ENCODE peak calls at places on chromosome 17, in six cellular contexts. Y, R, E, T, X and C are unnamed samples.

GRCh38 chr17:40097931-40098845 is 2.2 kb downstream of the NR1D1 start:
- DNase-seq in R (no peak), T (no peak), X (no peak), Y (peak; percentile 93), E (peak; percentile 27), C (peak; percentile 82)

GRCh38 chr17:75031972-75032895 is 14.5 kb downstream of the ATP5PD start:
- DNase-seq in E (peak; percentile 43), Y (peak; percentile 54), X (peak; percentile 59), R (peak; percentile 86), T (no peak), C (peak; percentile 32)

GRCh38 chr17:65039349-65039988 is 17.1 kb downstream of the GNA13 start:
- DNase-seq in X (no peak), T (peak; percentile 68), E (no peak), Y (no peak), R (no peak), C (no peak)

GRCh38 chr17:33016920-33017319 is 25.3 kb downstream of the SPACA3 start:
- DNase-seq in R (no peak), E (no peak), Y (no peak), T (no peak), X (no peak), C (no peak)

GRCh38 chr17:40075216-40076100 is 12.7 kb downstream of the THRA start:
- DNase-seq in R (peak; percentile 75), Y (peak; percentile 71), E (peak; percentile 63), T (no peak), X (peak; percentile 71), C (peak; percentile 89)

GRCh38 chr17:62621223-62621622 is 6.2 kb upstream of the MRC2 start:
- DNase-seq in T (no peak), Y (no peak), X (no peak), R (no peak), E (no peak), C (no peak)

GRCh38 chr17:68682913-68683312 is 81.7 kb upstream of the FAM20A start:
- DNase-seq in X (no peak), Y (no peak), T (no peak), E (no peak), R (no peak), C (no peak)

GRCh38 chr17:27552467-27552779 is 78.6 kb upstream of the LGALS9 start:
- DNase-seq in T (no peak), X (no peak), R (peak; percentile 91), E (peak; percentile 49), Y (peak; percentile 45), C (peak; percentile 73)

GRCh38 chr17:76013377-76013932 is 12.8 kb downstream of the CDK3 start:
- DNase-seq in Y (no peak), E (no peak), R (no peak), X (no peak), T (no peak), C (no peak)

GRCh38 chr17:65530985-65531507 is 30.4 kb downstream of the AXIN2 start:
- DNase-seq in R (no peak), E (no peak), X (no peak), T (no peak), Y (no peak), C (no peak)

GRCh38 chr17:68057531-68057952 is 22.0 kb downstream of the KPNA2 start:
- DNase-seq in X (no peak), E (peak; percentile 53), T (no peak), R (peak; percentile 66), Y (no peak), C (peak; percentile 54)

GRCh38 chr17:35510031-35510430 is 27.4 kb downstream of the SLFN12L start:
- DNase-seq in T (no peak), X (no peak), R (no peak), E (no peak), Y (no peak), C (no peak)

GRCh38 chr17:66678061-66678460 is 156.9 kb upstream of the CACNG5 start:
- DNase-seq in R (no peak), X (no peak), Y (no peak), E (no peak), T (no peak), C (no peak)

GRCh38 chr17:72407336-72408121 is 286.7 kb downstream of the SOX9 start:
- DNase-seq in E (peak; percentile 50), Y (no peak), T (no peak), X (no peak), R (peak; percentile 93), C (peak; percentile 82)

GRCh38 chr17:16294560-16294959 is 58.7 kb downstream of the CENPV start:
- DNase-seq in R (peak; percentile 51), T (no peak), E (no peak), X (no peak), Y (peak; percentile 27), C (no peak)

GRCh38 chr17:35799942-35800341 is 4.5 kb upstream of the MMP28 start:
- DNase-seq in T (no peak), R (peak; percentile 50), Y (no peak), X (no peak), E (peak; percentile 74), C (no peak)

GRCh38 chr17:73455050-73455687 is 143.4 kb upstream of the CDC42EP4 start:
- DNase-seq in T (no peak), R (no peak), X (no peak), Y (no peak), E (no peak), C (no peak)

GRCh38 chr17:67488161-67488560 is 111.1 kb downstream of the PITPNC1 start:
- DNase-seq in R (no peak), E (no peak), X (no peak), Y (no peak), T (no peak), C (no peak)

GRCh38 chr17:56699186-56699895 is 105.8 kb downstream of the NOG start:
- DNase-seq in X (no peak), T (no peak), Y (no peak), E (peak; percentile 56), R (peak; percentile 97), C (no peak)

GRCh38 chr17:60442271-60443201 is 20.2 kb downstream of the CHCT1 start:
- DNase-seq in R (no peak), T (no peak), X (no peak), Y (peak; percentile 83), E (no peak), C (no peak)

GRCh38 chr17:62617894-62618472 is 9.5 kb upstream of the MRC2 start:
- DNase-seq in E (no peak), Y (peak; percentile 73), X (no peak), T (no peak), R (no peak), C (peak; percentile 12)

GRCh38 chr17:13727441-13728171 is 125.9 kb upstream of the HS3ST3A1 start:
- DNase-seq in T (no peak), E (no peak), R (no peak), Y (no peak), X (no peak), C (peak; percentile 67)

GRCh38 chr17:39617446-39618251 is 9.1 kb upstream of the PPP1R1B start:
- DNase-seq in X (peak; percentile 44), T (no peak), E (peak; percentile 47), Y (no peak), R (peak; percentile 79), C (peak; percentile 80)

GRCh38 chr17:63826468-63827001 is 696 bp upstream of the PSMC5 start:
- DNase-seq in Y (no peak), E (no peak), T (no peak), R (no peak), X (no peak), C (no peak)

GRCh38 chr17:80887639-80888175 is 103.9 kb upstream of the CHMP6 start:
- DNase-seq in T (no peak), E (no peak), Y (no peak), X (no peak), R (no peak), C (no peak)

GRCh38 chr17:33330877-33331276 is 37.8 kb upstream of the ASIC2 start:
- DNase-seq in T (no peak), Y (no peak), R (peak; percentile 9), X (no peak), E (no peak), C (no peak)

GRCh38 chr17:40281663-40282062 is 6.0 kb upstream of the CDC6 start:
- DNase-seq in X (no peak), R (no peak), E (no peak), Y (no peak), T (no peak), C (no peak)

GRCh38 chr17:76539631-76540271 is at the start of gene PRCD:
- DNase-seq in E (no peak), R (peak; percentile 43), T (no peak), X (no peak), Y (no peak), C (no peak)

GRCh38 chr17:81148571-81148970 is 16.7 kb upstream of the PVALEF start:
- DNase-seq in E (no peak), X (no peak), Y (no peak), R (no peak), T (no peak), C (no peak)

GRCh38 chr17:8382880-8383142 is 182 bp downstream of the RPL26 start:
- DNase-seq in R (no peak), E (no peak), T (no peak), X (no peak), Y (no peak), C (no peak)
- H3K4me3 ChIP-seq in R (peak overlapping the region; percentile 97), E (peak overlapping the region; percentile 99), T (peak overlapping the region; percentile 84), X (peak overlapping the region; percentile 53), Y (peak overlapping the region; percentile 90), C (peak overlapping the region; percentile 99)

GRCh38 chr17:49646391-49647255 is 31.3 kb downstream of the SPOP start:
- DNase-seq in R (peak; percentile 27), T (peak; percentile 45), X (no peak), Y (peak; percentile 23), E (peak; percentile 38), C (no peak)
- TF ChIP-seq POLR2A in R (no peak), T (no peak), X (no peak), Y (no peak), E (no peak), C (no peak)

DNA sequence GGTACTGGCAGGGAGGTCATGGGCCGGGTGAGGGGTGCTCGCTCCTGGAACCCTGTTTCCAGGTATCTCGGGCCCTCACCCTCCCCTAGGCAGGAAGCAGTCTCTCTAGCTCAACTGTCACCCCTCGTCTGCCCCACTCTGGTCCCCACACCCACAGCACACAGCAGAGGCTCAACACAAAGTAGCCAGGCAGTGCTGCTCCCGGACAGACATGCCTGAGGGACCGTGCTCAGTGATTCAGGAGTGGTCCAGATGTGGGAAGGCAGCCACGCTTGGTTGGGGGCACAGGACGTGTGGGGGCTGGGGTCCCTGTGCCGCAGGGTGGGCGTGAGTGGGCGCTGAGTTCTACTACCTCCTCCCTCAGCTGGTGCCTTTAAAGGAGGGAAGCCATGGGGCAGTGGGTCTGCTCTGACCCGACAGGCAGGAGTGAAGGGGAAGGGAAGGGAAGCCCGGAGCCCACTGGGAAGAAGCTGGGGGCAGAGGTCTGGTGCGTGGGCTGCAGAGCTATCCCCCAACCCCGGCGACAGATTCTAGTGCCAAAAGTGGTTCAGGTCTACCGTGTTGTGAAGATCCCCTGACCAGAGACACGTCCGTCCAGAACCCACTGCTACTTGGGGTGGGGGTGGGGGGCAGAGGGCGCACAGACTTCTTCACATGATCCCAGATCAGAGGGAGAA is 11.8 kb downstream of the SLC16A3 start:
- DNase-seq in E (no peak), T (no peak), X (no peak), R (no peak), Y (no peak), C (no peak)
- TF ChIP-seq MYC in E (no peak), T (no peak), X (no peak), R (no peak), Y (no peak), C (no peak)

GRCh38 chr17:50196036-50196435 is 5.4 kb downstream of the COL1A1 start:
- DNase-seq in R (no peak), X (no peak), E (no peak), Y (no peak), T (no peak), C (no peak)
- H3K4me3 ChIP-seq in R (no peak overlapping the region), X (no peak overlapping the region), E (no peak overlapping the region), Y (no peak overlapping the region), T (no peak overlapping the region), C (no peak overlapping the region)

GRCh38 chr17:1808649-1809048 is 21.1 kb downstream of the SMYD4 start:
- DNase-seq in R (no peak), X (no peak), Y (no peak), E (no peak), T (no peak), C (no peak)
- TF ChIP-seq POLR2A in R (no peak), X (no peak), Y (no peak), E (no peak), T (no peak), C (no peak)